ENCODE peak calls at places on chromosomes 2 and 18, in six cellular contexts. P is AG10803; V is mucosa of descending colon; J is CD4-positive, alpha-beta T cell; S is chondrocyte; Q is fibroblast of mammary gland. B is an unnamed sample.

GRCh38 chr2:234241656-234242445 is 191.3 kb downstream of the SPP2 start:
- DNase-seq in P (peak), V (no peak), J (no peak), S (no peak), Q (peak), B (no peak)

GRCh38 chr2:42809876-42810125 is 17.4 kb upstream of the HAAO start:
- DNase-seq in P (peak), V (peak), J (no peak), S (no peak), Q (no peak), B (peak)

GRCh38 chr2:67917332-67918054 is 145.3 kb downstream of the C1D start:
- DNase-seq in P (peak), V (no peak), J (no peak), S (no peak), Q (peak), B (no peak)

GRCh38 chr2:218856168-218856895 is 3.3 kb upstream of the WNT6 start:
- DNase-seq in P (no peak), V (no peak), J (no peak), S (no peak), Q (no peak), B (no peak)

GRCh38 chr2:135745545-135745944 is 3.9 kb downstream of the UBXN4 start:
- DNase-seq in P (peak), V (no peak), J (no peak), S (no peak), Q (peak), B (no peak)

GRCh38 chr2:224038049-224038829 is 847 bp downstream of the SERPINE2 start:
- DNase-seq in P (no peak), V (no peak), J (peak), S (no peak), Q (peak), B (peak)

GRCh38 chr18:63299837-63300787 is 19.5 kb downstream of the BCL2 start:
- DNase-seq in P (peak), V (no peak), J (no peak), S (no peak), Q (peak), B (peak)

GRCh38 chr2:135925571-135925970 is 49.3 kb upstream of the MCM6 start:
- DNase-seq in P (peak), V (no peak), J (no peak), S (no peak), Q (peak), B (no peak)

GRCh38 chr2:43265006-43265770 is 38.8 kb upstream of the ZFP36L2 start:
- DNase-seq in P (peak), V (no peak), J (no peak), S (no peak), Q (peak), B (no peak)

DNA sequence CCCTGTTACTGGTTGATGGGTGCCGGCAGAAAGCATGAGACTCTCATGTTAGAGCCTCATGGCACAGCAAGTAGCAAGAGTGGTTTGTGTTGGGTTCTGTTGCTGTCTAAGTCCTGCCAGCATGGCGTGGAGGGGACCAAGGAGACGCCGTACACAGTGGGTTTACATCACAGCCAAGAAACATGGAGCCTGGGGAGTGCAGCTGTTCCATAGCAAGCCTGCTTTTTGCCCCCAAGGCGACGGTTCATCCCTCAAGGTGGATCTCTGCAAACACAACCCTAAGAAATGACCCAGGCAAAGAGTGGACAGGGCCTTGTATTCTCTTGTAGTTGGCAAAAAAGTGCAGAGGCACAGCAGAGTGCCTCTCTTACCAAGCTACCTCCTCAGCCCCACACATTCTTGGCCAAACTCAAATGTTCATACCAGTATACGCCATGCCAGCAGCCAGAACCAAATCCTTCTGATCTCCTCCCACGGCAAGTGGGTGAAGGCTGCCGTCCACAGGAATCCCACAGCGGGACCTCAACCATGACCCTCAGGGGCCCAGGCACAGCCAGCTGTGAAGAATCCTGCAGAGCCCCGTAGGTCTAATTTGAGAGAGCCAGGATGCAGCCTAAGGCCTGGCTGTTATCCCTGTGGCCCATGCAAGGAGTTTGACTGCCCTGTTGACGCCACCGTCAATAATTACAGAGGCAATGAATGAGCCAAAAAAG is 19.0 kb downstream of the SNED1 start:
- DNase-seq in P (no peak), V (no peak), J (no peak), S (no peak), Q (no peak), B (no peak)
- TF ChIP-seq CTCF in P (no peak), V (no peak), J (no peak), S (no peak), Q (no peak), B (no peak)

GRCh38 chr2:200321780-200322534 is 15.5 kb downstream of the SPATS2L start:
- DNase-seq in P (no peak), V (no peak), J (no peak), S (no peak), Q (no peak), B (no peak)
- TF ChIP-seq CTCF in P (no peak), V (no peak), J (no peak), S (no peak), Q (no peak), B (no peak)

DNA sequence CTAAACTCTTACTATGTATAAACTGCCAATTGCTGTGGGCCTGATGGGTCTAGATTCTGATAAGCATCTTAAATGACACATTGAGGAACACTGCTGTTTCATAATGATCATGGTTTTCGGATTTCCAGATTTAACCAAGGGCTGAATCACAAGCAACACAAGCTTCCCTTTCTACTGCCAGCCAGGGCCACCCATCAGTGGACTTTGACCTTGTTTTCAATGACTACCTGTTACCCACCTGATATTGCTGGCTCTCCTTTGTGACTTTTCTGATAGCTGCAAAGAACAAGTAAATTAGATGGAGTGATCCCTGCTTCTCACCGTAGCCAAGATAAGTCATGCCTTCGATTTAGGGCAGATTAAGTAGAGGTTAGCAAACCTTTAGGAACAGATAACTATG is 259.0 kb downstream of the PAX3 start:
- DNase-seq in P (no peak), V (no peak), J (no peak), S (no peak), Q (no peak), B (no peak)
- TF ChIP-seq CTCF in P (no peak), V (no peak), J (no peak), S (no peak), Q (no peak), B (no peak)

DNA sequence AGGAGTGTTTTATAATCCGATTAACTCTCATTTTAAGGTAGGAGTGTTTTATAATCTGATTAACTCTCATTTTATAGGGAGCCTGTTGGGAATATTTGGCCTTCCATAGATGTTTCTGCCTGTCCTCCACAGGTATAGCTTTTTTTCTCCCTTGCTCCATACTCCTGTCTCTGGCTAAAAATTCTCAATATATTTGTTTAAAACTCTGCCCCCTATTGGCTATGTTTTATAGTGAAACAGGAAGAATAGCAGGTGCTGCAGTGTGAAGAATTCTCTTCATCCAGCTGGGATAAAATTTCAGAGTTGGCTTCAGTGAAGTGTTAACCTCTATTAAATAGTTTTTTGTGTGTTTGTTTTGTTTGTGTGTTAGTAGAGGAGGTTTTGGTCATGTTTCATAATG is 1046.0 kb upstream of the TMEFF2 start:
- DNase-seq in P (no peak), V (no peak), J (no peak), S (no peak), Q (no peak), B (no peak)
- TF ChIP-seq CTCF in P (no peak), V (no peak), J (no peak), S (peak), Q (no peak), B (no peak)

DNA sequence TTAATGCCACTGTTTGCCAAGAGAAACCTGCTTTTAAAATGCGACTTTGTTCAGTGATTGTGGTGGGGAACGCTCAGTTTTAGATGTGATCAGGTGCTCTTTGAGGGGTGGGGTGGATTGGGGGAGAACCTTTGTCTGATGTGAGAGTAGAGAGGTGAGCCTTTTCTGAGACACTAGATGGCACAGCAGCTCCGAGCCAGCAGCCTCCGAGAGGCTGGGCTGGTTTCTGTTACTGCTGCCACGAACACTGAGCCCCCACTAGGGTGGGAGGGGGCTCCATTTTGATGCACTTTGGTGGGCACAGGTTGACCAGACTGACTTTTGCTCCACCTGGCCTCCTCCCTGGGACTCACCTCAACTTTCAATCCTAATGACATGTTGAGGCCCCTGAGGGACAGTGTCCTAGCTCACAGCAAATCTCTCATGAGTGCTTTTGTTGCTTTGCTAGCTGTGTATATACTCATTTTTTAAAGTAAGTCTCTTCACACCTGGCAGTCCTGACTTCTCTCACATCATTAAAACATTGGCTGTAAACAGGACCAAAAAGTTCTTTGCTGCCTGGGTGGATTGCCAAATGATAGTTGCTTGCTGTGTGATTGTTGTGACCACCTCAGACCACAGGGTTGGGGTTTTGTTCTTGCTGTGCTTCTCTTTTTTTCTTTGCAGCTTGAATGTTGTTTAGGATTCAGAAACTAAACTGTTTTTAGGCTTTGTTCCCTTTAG is 98.2 kb upstream of the MAP3K20 start:
- DNase-seq in P (no peak), V (no peak), J (no peak), S (no peak), Q (no peak), B (peak)
- TF ChIP-seq CTCF in P (peak), V (no peak), J (no peak), S (peak), Q (no peak), B (no peak)

DNA sequence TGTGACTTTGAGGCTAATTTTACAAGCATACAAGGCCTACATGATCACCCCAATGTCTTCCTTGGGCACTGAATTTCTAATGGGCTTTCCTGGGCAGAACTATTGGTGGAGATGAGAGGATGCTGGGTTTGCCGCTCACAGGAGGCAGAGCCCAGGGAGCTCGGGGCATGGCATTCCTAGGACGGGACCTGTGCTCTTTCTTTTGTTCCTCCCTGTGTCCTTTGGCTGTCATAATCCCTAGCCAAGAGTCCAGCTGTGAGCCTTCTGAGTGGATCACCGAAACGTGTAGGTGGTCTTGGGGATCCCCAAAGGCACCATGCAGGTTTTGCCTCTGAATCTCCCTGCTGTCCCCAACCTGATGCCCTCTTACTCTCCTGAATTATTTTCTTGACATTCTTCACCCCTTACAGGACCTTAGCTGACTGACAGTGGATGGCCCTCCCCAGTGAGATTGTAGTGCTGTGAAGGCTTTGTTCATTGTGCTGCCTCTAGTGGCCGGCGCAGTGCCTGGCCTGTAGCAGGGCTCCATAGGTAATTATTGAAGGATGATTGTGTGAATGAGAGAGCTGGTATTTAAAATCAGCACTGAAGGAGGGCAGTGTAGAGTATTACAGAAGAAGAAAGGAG is 221.9 kb downstream of the ZNF407 start:
- DNase-seq in P (no peak), V (no peak), J (no peak), S (no peak), Q (no peak), B (peak)
- TF ChIP-seq CTCF in P (peak), V (no peak), J (no peak), S (peak), Q (peak), B (peak)

GRCh38 chr2:235642446-235643107 is 148.7 kb downstream of the AGAP1 start:
- DNase-seq in P (peak), V (no peak), J (no peak), S (no peak), Q (peak), B (no peak)
- TF ChIP-seq CTCF in P (peak), V (no peak), J (no peak), S (peak), Q (peak), B (no peak)

GRCh38 chr2:148167241-148167766 is 146.4 kb downstream of the MBD5 start:
- DNase-seq in P (no peak), V (no peak), J (no peak), S (no peak), Q (no peak), B (no peak)
- TF ChIP-seq CTCF in P (no peak), V (no peak), J (no peak), S (no peak), Q (no peak), B (no peak)

DNA sequence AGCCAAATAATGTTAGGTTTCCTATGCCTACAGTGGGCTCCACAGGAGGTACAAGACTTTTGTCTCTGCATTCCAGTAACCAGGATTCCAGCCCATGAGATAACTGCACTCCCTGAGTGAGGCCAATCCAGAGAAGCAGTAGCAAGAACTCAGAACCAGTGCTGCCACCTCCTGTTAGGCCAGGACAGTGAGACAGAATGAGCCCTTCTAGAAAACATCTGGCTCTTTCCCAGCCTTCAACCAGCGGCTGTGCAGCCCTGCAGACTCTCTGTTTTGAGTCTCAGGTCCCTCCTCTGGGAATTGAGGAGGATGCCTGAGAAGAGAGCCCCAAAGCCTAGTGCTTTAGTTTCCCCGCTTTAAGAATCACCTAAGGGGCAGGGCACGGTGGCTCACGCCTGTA is 44.2 kb downstream of the ARID5A start:
- DNase-seq in P (no peak), V (no peak), J (no peak), S (no peak), Q (no peak), B (peak)
- TF ChIP-seq CTCF in P (peak), V (no peak), J (no peak), S (peak), Q (no peak), B (no peak)

DNA sequence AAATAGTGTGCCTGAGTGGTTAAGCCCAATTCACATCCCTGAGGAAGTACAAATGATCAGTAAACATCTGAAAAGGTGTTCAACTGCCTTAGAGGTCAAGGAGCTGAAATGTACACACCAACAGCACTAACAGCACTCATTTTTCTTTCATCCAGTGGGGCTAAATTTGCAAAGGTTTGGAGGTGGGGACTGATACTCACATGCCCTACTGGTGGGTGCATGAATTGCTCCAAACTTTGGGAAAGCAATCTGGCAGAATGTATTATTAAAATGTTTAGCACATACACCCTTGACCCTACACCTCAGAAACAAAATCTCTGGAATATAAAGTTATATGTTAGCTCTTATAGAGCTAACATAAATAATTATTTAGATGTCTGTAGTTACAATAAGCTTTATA is 19.0 kb upstream of the FAM178B start:
- DNase-seq in P (no peak), V (no peak), J (no peak), S (no peak), Q (peak), B (peak)
- TF ChIP-seq CTCF in P (peak), V (no peak), J (peak), S (peak), Q (peak), B (no peak)

B was measured in activated CD8-positive, alpha-beta T cell treated with anti-CD3 and anti-CD28 coated beads for 36 hours.